ENCODE peak calls at places on chromosome 15, in ten cellular contexts. J is dorsolateral prefrontal cortex, O is AG10803, I is upper lobe of left lung, U is left ventricle myocardium inferior, Q is right cardiac atrium, N is IMR-90, E is mammary epithelial cell, F is thoracic aorta, R is uterus. S is an unnamed sample.

GRCh38 chr15:20358066-20358780 is 183.4 kb downstream of the GOLGA6L6 start:
- DNase-seq in N (no peak), F (no peak), J (peak), O (no peak), E (no peak), R (peak), Q (peak), I (peak), U (no peak), S (no peak)

GRCh38 chr15:96046620-96047240 is 283.8 kb upstream of the NR2F2 start:
- DNase-seq in F (no peak), I (no peak), J (no peak), R (no peak), Q (no peak), E (no peak), O (peak), U (no peak), N (no peak), S (no peak)

GRCh38 chr15:49888727-49889126 is 230.3 kb downstream of the ATP8B4 start:
- DNase-seq in Q (no peak), R (no peak), I (no peak), J (no peak), U (no peak), O (peak), F (no peak), E (no peak), N (no peak), S (no peak)

GRCh38 chr15:34216527-34217270 is 6.8 kb upstream of the KATNBL1 start:
- DNase-seq in U (no peak), R (no peak), F (no peak), I (no peak), N (no peak), J (no peak), E (no peak), O (no peak), Q (no peak), S (no peak)

GRCh38 chr15:66701422-66702034 is 508 bp upstream of the SMAD6 start:
- DNase-seq in N (no peak), R (no peak), F (no peak), O (no peak), I (no peak), J (no peak), U (peak), E (peak), Q (peak), S (no peak)

GRCh38 chr15:52143862-52144261 is 31.3 kb upstream of the BCL2L10 start:
- DNase-seq in R (no peak), O (peak), Q (no peak), I (no peak), U (no peak), F (no peak), E (peak), J (no peak), N (peak), S (no peak)

GRCh38 chr15:45919806-45920205 is 285.0 kb downstream of the SQOR start:
- DNase-seq in E (peak), R (no peak), F (no peak), J (no peak), O (peak), U (no peak), Q (no peak), I (peak), N (peak), S (peak)

GRCh38 chr15:29870495-29871151 is 48.4 kb upstream of the TJP1 start:
- DNase-seq in N (no peak), O (peak), Q (peak), E (no peak), J (peak), R (peak), I (peak), F (no peak), U (peak), S (no peak)

GRCh38 chr15:73944161-73945099 is 18.2 kb downstream of the LOXL1 start:
- DNase-seq in E (no peak), F (no peak), J (no peak), I (no peak), U (no peak), Q (no peak), N (no peak), O (peak), R (no peak), S (no peak)

GRCh38 chr15:26125664-26126063 is 262.5 kb upstream of the ATP10A start:
- DNase-seq in J (no peak), Q (no peak), O (no peak), F (no peak), N (no peak), R (no peak), I (no peak), E (no peak), U (no peak), S (no peak)

GRCh38 chr15:67359431-67360082 is 105.0 kb downstream of the IQCH start:
- DNase-seq in Q (no peak), E (no peak), N (no peak), U (no peak), J (no peak), O (no peak), R (no peak), I (no peak), F (no peak), S (no peak)

GRCh38 chr15:45254405-45255293 is 2.6 kb downstream of the SLC28A2 start:
- DNase-seq in Q (no peak), J (no peak), N (peak), U (no peak), I (no peak), O (peak), R (no peak), F (no peak), E (peak), S (no peak)

GRCh38 chr15:91941871-91942270 is 88.4 kb downstream of the SLCO3A1 start:
- DNase-seq in O (peak), J (no peak), N (no peak), R (no peak), Q (no peak), U (no peak), F (no peak), E (no peak), I (no peak), S (no peak)

GRCh38 chr15:46280753-46281521 is 646.1 kb downstream of the SQOR start:
- DNase-seq in U (no peak), R (no peak), I (no peak), F (no peak), J (no peak), E (no peak), N (no peak), O (no peak), Q (no peak), S (no peak)

GRCh38 chr15:97459771-97460170 is 500.7 kb upstream of the ARRDC4 start:
- DNase-seq in Q (no peak), O (no peak), U (no peak), R (no peak), E (no peak), J (no peak), F (no peak), I (no peak), N (no peak), S (no peak)

GRCh38 chr15:69958494-69959134 is 139.1 kb downstream of the TLE3 start:
- DNase-seq in J (no peak), U (no peak), Q (no peak), E (peak), I (no peak), F (no peak), O (no peak), N (no peak), R (no peak), S (no peak)

GRCh38 chr15:100686021-100686724 is 83.8 kb downstream of the ASB7 start:
- DNase-seq in R (peak), N (no peak), U (peak), Q (peak), F (no peak), E (no peak), I (no peak), J (no peak), O (peak), S (no peak)

GRCh38 chr15:35557544-35557943 is 11.6 kb upstream of the DPH6 start:
- DNase-seq in R (no peak), F (no peak), Q (no peak), O (peak), E (peak), J (no peak), I (no peak), N (peak), U (no peak), S (peak)

GRCh38 chr15:45678459-45679178 is 43.8 kb downstream of the SQOR start:
- DNase-seq in I (no peak), Q (no peak), U (no peak), R (no peak), O (no peak), F (no peak), E (no peak), J (no peak), N (peak), S (no peak)

GRCh38 chr15:50964075-50964474 is 55.6 kb downstream of the AP4E1 start:
- DNase-seq in O (no peak), N (no peak), R (no peak), U (no peak), I (no peak), E (no peak), F (no peak), Q (no peak), J (no peak), S (no peak)

GRCh38 chr15:31261266-31262142 is 65.1 kb upstream of the KLF13 start:
- DNase-seq in N (no peak), F (no peak), O (no peak), E (no peak), I (no peak), Q (no peak), J (peak), R (peak), U (no peak), S (no peak)

GRCh38 chr15:40847225-40847961 is 3.5 kb downstream of the SPINT1 start:
- DNase-seq in I (no peak), O (no peak), F (no peak), J (no peak), U (peak), N (peak), E (peak), Q (peak), R (no peak), S (no peak)

GRCh38 chr15:40190591-40190990 is 29.7 kb downstream of the BUB1B start:
- DNase-seq in F (no peak), Q (no peak), N (peak), E (peak), R (no peak), O (peak), U (no peak), I (no peak), J (no peak), S (peak)

GRCh38 chr15:45993508-45993907 is 358.7 kb downstream of the SQOR start:
- DNase-seq in U (no peak), N (no peak), R (no peak), F (no peak), O (no peak), E (no peak), J (no peak), I (no peak), Q (no peak), S (no peak)

GRCh38 chr15:29849218-29849617 is 26.9 kb upstream of the TJP1 start:
- DNase-seq in Q (no peak), R (no peak), U (no peak), I (no peak), O (no peak), N (peak), F (no peak), J (no peak), E (peak), S (no peak)

GRCh38 chr15:45307230-45307924 is 55.3 kb downstream of the SLC28A2 start:
- DNase-seq in R (no peak), I (no peak), F (no peak), U (no peak), J (no peak), Q (no peak), N (peak), E (peak), O (peak), S (no peak)

GRCh38 chr15:31487811-31488436 is 161.3 kb downstream of the KLF13 start:
- DNase-seq in F (no peak), Q (no peak), E (peak), R (no peak), U (no peak), J (peak), O (peak), N (peak), I (no peak), S (no peak)

GRCh38 chr15:46229263-46229662 is 594.4 kb downstream of the SQOR start:
- DNase-seq in J (no peak), R (no peak), E (no peak), U (no peak), Q (no peak), O (no peak), N (no peak), I (no peak), F (no peak), S (no peak)

GRCh38 chr15:77627581-77627980 is 5.1 kb downstream of the LINGO1 start:
- DNase-seq in E (no peak), F (no peak), O (no peak), U (no peak), I (no peak), N (no peak), Q (no peak), J (no peak), R (no peak), S (no peak)

GRCh38 chr15:49270541-49271421 is 100.7 kb downstream of the GALK2 start:
- DNase-seq in O (peak), R (no peak), U (peak), J (no peak), Q (peak), E (no peak), F (no peak), I (no peak), N (peak), S (no peak)

GRCh38 chr15:50119063-50119700 is at the start of gene ATP8B4:
- DNase-seq in F (no peak), R (no peak), O (no peak), U (no peak), Q (no peak), E (no peak), J (no peak), N (no peak), I (no peak), S (no peak)

GRCh38 chr15:77664428-77664827 is 31.7 kb upstream of the LINGO1 start:
- DNase-seq in R (no peak), I (no peak), N (no peak), O (no peak), Q (no peak), U (no peak), E (no peak), J (no peak), F (no peak), S (no peak)

GRCh38 chr15:74318376-74319137 is 48.9 kb downstream of the CYP11A1 start:
- DNase-seq in N (no peak), I (peak), Q (peak), U (peak), E (no peak), R (peak), J (no peak), F (no peak), O (peak), S (no peak)

GRCh38 chr15:58396181-58396580 is 35.6 kb upstream of the LIPC start:
- DNase-seq in Q (no peak), U (no peak), F (no peak), O (peak), J (no peak), N (peak), R (no peak), E (peak), I (no peak), S (peak)

GRCh38 chr15:38695249-38696119 is 130.9 kb upstream of the RASGRP1 start:
- DNase-seq in J (no peak), U (no peak), F (no peak), Q (no peak), I (no peak), N (no peak), E (no peak), R (no peak), O (no peak), S (no peak)

GRCh38 chr15:44666208-44667038 is 3.0 kb upstream of the SPG11 start:
- DNase-seq in U (no peak), E (no peak), I (no peak), N (no peak), O (no peak), Q (no peak), R (no peak), F (no peak), J (no peak), S (no peak)

GRCh38 chr15:74400915-74401757 is 32.6 kb downstream of the SEMA7A start:
- DNase-seq in O (no peak), N (no peak), Q (no peak), I (no peak), E (peak), J (no peak), F (no peak), R (no peak), U (no peak), S (no peak)

GRCh38 chr15:89674526-89674925 is 4.6 kb downstream of the PLIN1 start:
- DNase-seq in Q (no peak), U (no peak), R (no peak), J (no peak), I (no peak), O (no peak), E (no peak), F (no peak), N (no peak), S (no peak)

GRCh38 chr15:89671687-89672086 is 7.5 kb downstream of the PLIN1 start:
- DNase-seq in U (no peak), R (no peak), O (no peak), I (no peak), F (no peak), J (no peak), N (no peak), Q (no peak), E (peak), S (no peak)

GRCh38 chr15:89672221-89673161 is 6.7 kb downstream of the PLIN1 start:
- DNase-seq in U (no peak), I (peak), E (no peak), F (no peak), Q (no peak), O (peak), J (no peak), N (peak), R (no peak), S (no peak)

GRCh38 chr15:89670985-89671560 is 8.1 kb downstream of the PLIN1 start:
- DNase-seq in R (no peak), Q (no peak), N (no peak), I (no peak), O (no peak), J (no peak), U (no peak), F (no peak), E (no peak), S (no peak)

GRCh38 chr15:89673162-89673506 is 6.0 kb downstream of the PLIN1 start:
- DNase-seq in J (no peak), Q (no peak), U (no peak), I (peak), E (no peak), F (no peak), O (no peak), R (no peak), N (no peak), S (no peak)
- H3K4me3 ChIP-seq in J (no peak), Q (no peak), U (no peak), I (no peak), E (no peak), F (no peak), O (no peak), R (no peak), N (no peak), S (no peak)

DNA sequence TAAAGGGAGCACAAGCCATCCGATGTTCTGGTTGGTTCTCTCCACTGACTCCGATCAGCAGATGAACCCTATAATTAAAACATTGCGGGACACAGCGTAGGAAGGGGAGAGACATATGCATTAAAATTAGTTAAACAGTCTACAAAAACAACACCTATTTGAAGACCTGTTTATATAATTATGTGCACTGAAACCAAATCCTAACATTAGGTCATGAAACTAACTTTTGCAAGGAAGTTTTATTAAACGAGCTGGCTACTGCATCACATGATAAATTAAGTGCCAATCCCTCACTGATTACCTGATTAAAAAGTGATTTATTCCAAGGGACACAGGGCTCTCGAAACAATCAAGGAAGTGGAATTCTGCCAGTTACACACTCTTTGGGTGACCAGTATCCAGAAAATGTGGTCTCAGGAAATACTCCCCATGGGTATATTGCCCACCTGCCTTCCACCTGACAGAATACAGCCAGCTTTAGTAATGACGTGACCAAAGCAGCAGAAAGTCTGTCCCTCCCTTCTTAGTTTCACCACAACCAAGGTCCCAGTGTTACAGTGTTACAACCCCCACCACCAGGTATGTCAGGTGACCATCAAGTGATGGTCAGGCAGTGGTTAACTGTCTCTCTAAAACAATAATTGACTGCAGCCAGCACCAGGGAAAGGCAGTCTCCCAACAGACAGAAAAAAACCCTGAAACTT is 69.5 kb downstream of the HERC1 start:
- DNase-seq in U (no peak), N (no peak), J (no peak), F (no peak), E (no peak), O (no peak), Q (no peak), R (no peak), I (no peak), S (no peak)
- H3K4me3 ChIP-seq in U (no peak), N (no peak), J (no peak), F (no peak), E (no peak), O (no peak), Q (no peak), R (no peak), I (no peak), S (no peak)

DNA sequence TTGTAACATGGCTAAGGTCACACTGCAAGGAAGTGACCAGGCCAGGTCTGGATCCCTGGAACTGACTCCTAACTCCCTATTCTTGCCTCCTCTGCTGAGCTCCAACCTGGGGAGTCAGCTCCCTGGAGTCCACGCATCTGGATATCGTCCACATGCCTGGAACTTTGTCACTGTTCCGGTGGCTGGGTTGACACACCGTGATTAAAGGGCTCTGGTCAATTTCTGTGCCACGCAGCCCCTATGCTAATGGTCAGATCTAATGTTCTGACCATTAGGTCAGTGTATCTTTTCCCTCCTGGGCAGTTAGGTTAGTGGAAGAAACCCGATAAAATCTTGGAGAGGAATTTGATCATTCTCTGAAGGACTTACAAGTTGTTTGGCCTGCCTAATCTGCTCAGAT is 1.6 kb upstream of the TPM1 start:
- DNase-seq in U (peak), I (no peak), O (no peak), N (no peak), J (no peak), R (peak), Q (no peak), F (no peak), E (peak), S (no peak)
- H3K4me3 ChIP-seq in U (peak), I (no peak), O (no peak), N (no peak), J (no peak), R (peak), Q (no peak), F (peak), E (no peak), S (no peak)

GRCh38 chr15:85381850-85382751 is 1.7 kb downstream of the AKAP13 start:
- DNase-seq in U (no peak), J (no peak), F (no peak), R (no peak), I (no peak), O (peak), E (peak), N (no peak), Q (no peak), S (no peak)
- H3K4me3 ChIP-seq in U (peak), J (peak), F (peak), R (peak), I (peak), O (peak), E (peak), N (peak), Q (peak), S (peak)

GRCh38 chr15:98682992-98683701 is 34.8 kb downstream of the IGF1R start:
- DNase-seq in E (peak), F (no peak), O (peak), I (no peak), R (no peak), Q (no peak), N (peak), U (no peak), J (no peak), S (peak)

GRCh38 chr15:98686983-98687382 is 38.6 kb downstream of the IGF1R start:
- DNase-seq in N (no peak), R (no peak), E (no peak), Q (no peak), J (no peak), I (no peak), F (no peak), U (no peak), O (no peak), S (no peak)

GRCh38 chr15:98683821-98684220 is 35.5 kb downstream of the IGF1R start:
- DNase-seq in J (no peak), E (peak), Q (no peak), N (no peak), R (no peak), I (no peak), U (no peak), F (no peak), O (no peak), S (no peak)

GRCh38 chr15:98684441-98684840 is 36.1 kb downstream of the IGF1R start:
- DNase-seq in I (no peak), F (no peak), J (no peak), O (peak), N (peak), R (no peak), U (no peak), Q (no peak), E (peak), S (no peak)

GRCh38 chr15:98684995-98685525 is 36.7 kb downstream of the IGF1R start:
- DNase-seq in E (no peak), U (no peak), I (no peak), N (peak), F (no peak), O (peak), Q (no peak), R (no peak), J (no peak), S (no peak)
- H3K4me3 ChIP-seq in E (no peak), U (no peak), I (no peak), N (no peak), F (no peak), O (no peak), Q (no peak), R (no peak), J (no peak), S (no peak)